ENCODE peak calls at places on chromosomes 1 and 21, in five cellular contexts. I, T, F, J and D are unnamed samples.
A peak's percentile ranks its signal among the peaks of the same experiment; 100 is the strongest.

GRCh38 chr1:112515311-112516009 is 6.7 kb downstream of the WNT2B start:
- DNase-seq in T (no peak), I (no peak), J (no peak), F (peak; percentile 49), D (no peak)

GRCh38 chr1:211762206-211762605 is 68.4 kb downstream of the LPGAT1 start:
- DNase-seq in I (no peak), J (no peak), F (no peak), T (no peak), D (no peak)

GRCh38 chr1:11680270-11681070 is 478 bp downstream of the MAD2L2 start:
- DNase-seq in I (no peak), F (no peak), J (no peak), T (no peak), D (no peak)

GRCh38 chr1:12610305-12610935 is 7.6 kb downstream of the DHRS3 start:
- DNase-seq in I (no peak), T (no peak), J (no peak), F (no peak), D (no peak)

GRCh38 chr1:248802454-248802853 is 23.3 kb downstream of the SH3BP5L start:
- DNase-seq in J (no peak), F (no peak), I (no peak), T (no peak), D (no peak)

GRCh38 chr1:58874757-58875755 is 91.2 kb upstream of the JUN start:
- DNase-seq in T (peak; percentile 34), F (no peak), I (no peak), J (peak; percentile 64), D (peak; percentile 91)

GRCh38 chr1:173554541-173555250 is 48.2 kb downstream of the SLC9C2 start:
- DNase-seq in I (no peak), J (no peak), T (no peak), F (no peak), D (no peak)

GRCh38 chr1:47460040-47460439 is 22.2 kb downstream of the FOXD2 start:
- DNase-seq in J (no peak), F (no peak), I (no peak), T (no peak), D (no peak)

GRCh38 chr21:25561668-25562641 is 45.3 kb downstream of the MRPL39 start:
- DNase-seq in J (peak; percentile 51), I (peak; percentile 81), T (peak; percentile 54), F (peak; percentile 45), D (peak; percentile 57)

GRCh38 chr1:159826436-159827101 is at the start of gene SLAMF8:
- DNase-seq in J (no peak), T (no peak), F (no peak), I (peak; percentile 72), D (peak; percentile 71)

GRCh38 chr1:194069168-194069830 is 882.9 kb upstream of the B3GALT2 start:
- DNase-seq in F (peak; percentile 36), I (peak; percentile 35), J (no peak), T (peak; percentile 47), D (peak; percentile 85)

GRCh38 chr1:2060535-2060934 is 10.3 kb downstream of the PRKCZ start:
- DNase-seq in F (no peak), I (peak; percentile 48), J (no peak), T (no peak), D (peak; percentile 56)

GRCh38 chr1:221806984-221807383 is 65.1 kb upstream of the DUSP10 start:
- DNase-seq in I (no peak), T (no peak), J (no peak), F (no peak), D (no peak)

GRCh38 chr1:78370356-78370755 is 120.4 kb upstream of the PTGFR start:
- DNase-seq in F (no peak), T (no peak), J (no peak), I (no peak), D (no peak)

DNA sequence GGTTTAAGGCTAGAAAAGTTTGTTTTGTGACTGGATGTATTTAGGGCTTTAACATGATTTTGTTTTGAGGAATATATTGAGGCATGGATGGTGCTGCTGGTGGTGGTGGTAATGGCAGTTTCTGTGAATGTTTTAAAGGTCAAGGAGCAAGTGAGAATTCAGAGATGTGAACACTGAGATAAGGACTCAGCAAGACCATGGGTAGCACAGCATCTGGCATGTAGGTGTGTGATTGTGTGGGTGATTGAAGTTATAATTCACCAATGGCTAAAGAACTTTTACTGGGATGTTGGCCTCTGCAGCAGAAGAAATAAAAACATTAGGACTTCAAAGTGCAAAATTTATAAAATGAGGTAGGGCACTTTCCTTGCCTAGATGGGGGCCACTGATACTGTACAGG is 65.9 kb downstream of the MACF1 start:
- DNase-seq in T (no peak), I (no peak), F (no peak), J (no peak), D (no peak)
- H3K4me3 ChIP-seq in T (peak overlapping the region; percentile 1), I (no peak overlapping the region), F (no peak overlapping the region), J (no peak overlapping the region), D (no peak overlapping the region)

GRCh38 chr1:26021647-26022403 is at the start of gene EXTL1:
- DNase-seq in J (no peak), F (peak; percentile 86), T (peak; percentile 42), I (no peak), D (peak; percentile 90)

GRCh38 chr1:26023826-26024225 is 2.3 kb downstream of the EXTL1 start:
- DNase-seq in J (no peak), F (no peak), T (no peak), I (no peak), D (no peak)

GRCh38 chr1:26022404-26022779 is 817 bp downstream of the EXTL1 start:
- DNase-seq in I (no peak), F (no peak), J (no peak), T (no peak), D (no peak)

GRCh38 chr1:26020941-26021646 is 481 bp upstream of the EXTL1 start:
- DNase-seq in I (no peak), J (no peak), T (peak; percentile 24), F (no peak), D (no peak)

DNA sequence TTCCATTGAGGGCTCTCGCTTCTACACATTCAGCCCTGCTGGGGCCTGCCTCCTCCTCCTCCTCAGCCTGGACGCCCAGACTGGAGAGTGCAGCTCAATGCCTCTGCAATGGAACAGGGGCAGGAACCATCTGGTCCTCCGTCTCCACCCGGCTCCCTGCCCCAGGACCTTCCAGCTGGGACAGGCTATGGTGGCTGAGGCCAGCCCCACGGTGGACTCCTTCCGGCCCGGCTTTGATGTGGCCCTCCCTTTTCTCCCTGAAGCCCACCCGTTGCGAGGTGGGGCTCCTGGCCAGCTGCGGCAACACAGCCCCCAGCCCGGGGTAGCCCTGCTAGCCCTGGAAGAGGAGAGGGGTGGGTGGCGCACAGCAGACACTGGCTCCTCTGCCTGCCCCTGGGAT is 1.4 kb downstream of the EXTL1 start:
- DNase-seq in T (no peak), F (no peak), J (no peak), I (no peak), D (no peak)
- H3K27ac ChIP-seq in T (peak overlapping the region; percentile 54), F (peak overlapping the region; percentile 83), J (no peak overlapping the region), I (no peak overlapping the region), D (no peak overlapping the region)

GRCh38 chr1:200033511-200034261 is 6.2 kb downstream of the NR5A2 start:
- DNase-seq in T (no peak), I (no peak), F (no peak), J (no peak), D (no peak)

GRCh38 chr1:200034262-200034557 is 6.7 kb downstream of the NR5A2 start:
- DNase-seq in T (no peak), J (no peak), F (no peak), I (no peak), D (no peak)

GRCh38 chr1:200035956-200036615 is 8.6 kb downstream of the NR5A2 start:
- DNase-seq in F (no peak), T (no peak), J (no peak), I (no peak), D (no peak)

GRCh38 chr1:200035397-200035955 is 8.0 kb downstream of the NR5A2 start:
- DNase-seq in F (no peak), I (no peak), T (no peak), J (no peak), D (no peak)

DNA sequence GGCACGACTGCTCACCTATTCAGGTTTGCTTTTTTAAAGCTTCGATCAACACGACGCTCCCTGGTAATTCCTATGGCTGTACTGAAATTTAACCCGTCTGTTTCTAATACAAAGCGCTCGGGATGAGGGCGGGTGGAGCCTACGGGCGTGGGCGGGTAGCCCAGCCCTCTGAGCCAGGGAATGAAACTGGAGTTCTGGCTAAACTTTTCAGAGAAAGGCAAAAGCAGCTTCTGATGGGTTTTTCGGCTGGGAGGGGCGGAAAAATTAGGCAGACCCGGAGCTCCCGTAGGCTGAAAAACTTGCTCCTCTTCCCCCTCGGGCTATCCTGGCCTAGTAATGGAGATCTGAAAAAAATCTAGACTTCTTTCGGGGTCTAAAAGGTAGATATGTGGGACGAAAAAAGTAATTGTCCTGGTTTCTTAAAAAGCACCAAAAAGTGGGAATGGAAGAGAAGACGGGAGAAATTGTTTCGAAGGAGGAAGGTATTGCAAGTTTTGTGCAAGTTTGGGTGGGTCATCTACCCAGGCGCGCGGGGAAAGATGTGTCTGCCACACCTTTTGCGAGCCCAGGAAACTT is 7.4 kb downstream of the NR5A2 start:
- DNase-seq in I (no peak), T (no peak), F (no peak), J (no peak), D (no peak)
- H3K4me3 ChIP-seq in I (no peak overlapping the region), T (no peak overlapping the region), F (no peak overlapping the region), J (peak overlapping the region; percentile 72), D (peak overlapping the region; percentile 16)

DNA sequence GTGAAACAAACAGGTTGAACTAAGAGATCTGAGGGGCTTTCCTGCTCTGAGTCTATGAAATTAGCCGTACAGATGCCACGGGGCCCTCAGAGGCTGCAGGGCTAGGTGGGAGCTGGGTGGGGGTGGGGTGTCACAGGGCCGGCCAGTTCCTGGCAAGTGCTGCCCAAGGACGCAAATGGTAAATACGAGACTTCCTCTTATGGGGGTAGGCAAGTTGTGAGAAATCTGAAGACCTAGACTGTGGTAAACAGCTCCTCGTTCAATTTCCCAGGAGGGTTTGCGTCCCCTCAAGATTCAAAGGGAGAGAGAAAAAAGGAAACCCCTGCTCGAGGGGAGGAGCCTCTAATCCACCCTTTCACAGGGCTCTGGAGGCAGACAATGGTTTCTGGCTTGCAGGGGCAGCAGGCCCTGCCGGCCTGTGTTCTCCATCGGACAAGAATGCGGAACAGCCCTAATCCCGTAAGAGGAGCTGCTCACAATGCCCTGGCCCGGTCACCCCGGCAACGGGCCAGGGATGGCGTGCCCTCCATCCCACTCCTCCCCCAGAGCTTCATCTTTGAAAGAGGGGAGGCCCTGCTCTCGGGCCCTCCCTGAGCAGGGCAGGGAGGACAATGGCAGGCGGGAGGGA is 7.8 kb downstream of the NUAK2 start:
- DNase-seq in T (peak; percentile 48), J (peak; percentile 45), I (peak; percentile 80), F (peak; percentile 55), D (peak; percentile 58)
- H3K27ac ChIP-seq in T (peak overlapping the region; percentile 4), J (peak overlapping the region; percentile 37), I (peak overlapping the region; percentile 87), F (peak overlapping the region; percentile 76), D (peak overlapping the region; percentile 92)